ENCODE peak calls at places on chromosomes 16 and 17, in seven cellular contexts. S is AG04449; Y is fibroblast of mammary gland; V is GM23338; F is CD4-positive, alpha-beta T cell; X is endodermal cell; A is uterus. C is an unnamed sample.

GRCh38 chr17:33671493-33671892 is 378.4 kb upstream of the ASIC2 start:
- DNase-seq in Y (no peak), F (no peak), A (no peak), V (no peak), S (no peak), X (peak), C (no peak)

GRCh38 chr16:21263640-21264211 is 14.4 kb downstream of the CRYM start:
- DNase-seq in F (no peak), Y (peak), V (no peak), A (no peak), X (peak), S (no peak), C (peak)

GRCh38 chr16:9258423-9259051 is 167.1 kb downstream of the HAPSTR1 start:
- DNase-seq in A (no peak), F (no peak), Y (peak), V (peak), X (peak), S (no peak), C (no peak)

GRCh38 chr17:14670861-14671260 is 370.0 kb downstream of the HS3ST3B1 start:
- DNase-seq in A (no peak), X (no peak), V (no peak), F (no peak), Y (no peak), S (no peak), C (no peak)

GRCh38 chr17:54932711-54933110 is 32.1 kb downstream of the TOM1L1 start:
- DNase-seq in X (no peak), A (no peak), S (no peak), F (no peak), Y (no peak), V (no peak), C (peak)

GRCh38 chr16:22670551-22670970 is 143.4 kb upstream of the HS3ST2 start:
- DNase-seq in X (peak), V (peak), S (no peak), A (no peak), F (no peak), Y (no peak), C (no peak)

GRCh38 chr17:1108810-1109605 is 70.8 kb downstream of the ABR start:
- DNase-seq in A (peak), S (no peak), Y (peak), V (peak), F (peak), X (peak), C (no peak)

GRCh38 chr16:50706250-50706649 is 12.8 kb downstream of the NOD2 start:
- DNase-seq in X (no peak), A (no peak), Y (no peak), S (no peak), F (no peak), V (no peak), C (no peak)

GRCh38 chr16:47359478-47359877 is 101.4 kb downstream of the ITFG1 start:
- DNase-seq in A (no peak), Y (no peak), V (no peak), S (no peak), F (no peak), X (no peak), C (no peak)

GRCh38 chr17:66123163-66123562 is 68.8 kb downstream of the CEP112 start:
- DNase-seq in S (no peak), A (no peak), V (peak), F (no peak), X (peak), Y (peak), C (no peak)

GRCh38 chr17:75010683-75011406 is 1.6 kb upstream of the MRPL58 start:
- DNase-seq in V (peak), X (peak), A (peak), Y (peak), S (no peak), F (no peak), C (no peak)

GRCh38 chr16:17196526-17196925 is 274.2 kb downstream of the XYLT1 start:
- DNase-seq in X (no peak), F (no peak), V (no peak), A (no peak), S (no peak), Y (no peak), C (no peak)

GRCh38 chr16:50879873-50880695 is 138.2 kb downstream of the CYLD start:
- DNase-seq in V (peak), X (peak), A (no peak), F (no peak), Y (no peak), S (no peak), C (no peak)

GRCh38 chr16:56931253-56931768 is 631 bp upstream of the HERPUD1 start:
- DNase-seq in Y (peak), S (no peak), V (peak), A (no peak), F (no peak), X (no peak), C (no peak)

GRCh38 chr17:8006836-8007680 is 4.6 kb downstream of the GUCY2D start:
- DNase-seq in F (no peak), Y (no peak), S (no peak), A (no peak), V (peak), X (no peak), C (no peak)

GRCh38 chr17:63519972-63520882 is 2.9 kb upstream of the KCNH6 start:
- DNase-seq in A (no peak), S (no peak), X (no peak), V (peak), F (no peak), Y (no peak), C (no peak)

GRCh38 chr16:66517586-66518263 is 32.2 kb downstream of the TK2 start:
- DNase-seq in A (no peak), S (no peak), Y (no peak), X (peak), F (no peak), V (no peak), C (no peak)

GRCh38 chr16:83675136-83675535 is 132.6 kb upstream of the HSBP1 start:
- DNase-seq in V (peak), X (peak), F (no peak), Y (no peak), A (no peak), S (no peak), C (no peak)

GRCh38 chr17:49874911-49875310 is 27.0 kb upstream of the TAC4 start:
- DNase-seq in S (no peak), X (no peak), F (no peak), V (no peak), A (no peak), Y (no peak), C (no peak)

GRCh38 chr17:38619937-38620550 is 14.3 kb upstream of the SRCIN1 start:
- DNase-seq in S (no peak), V (peak), F (no peak), Y (no peak), X (peak), A (no peak), C (no peak)

GRCh38 chr17:45976755-45977505 is 22.1 kb upstream of the STH start:
- DNase-seq in Y (no peak), V (no peak), F (no peak), X (peak), A (no peak), S (no peak), C (no peak)

GRCh38 chr16:88628512-88628974 is 9.8 kb upstream of the IL17C start:
- DNase-seq in A (no peak), X (peak), F (no peak), V (peak), Y (no peak), S (no peak), C (no peak)

GRCh38 chr17:67095803-67096202 is 51.4 kb downstream of the CACNG1 start:
- DNase-seq in A (no peak), V (no peak), Y (peak), X (no peak), S (no peak), F (no peak), C (no peak)

GRCh38 chr17:35189291-35189690 is 4.9 kb downstream of the SLC35G3 start:
- DNase-seq in X (no peak), V (no peak), A (no peak), S (no peak), F (no peak), Y (peak), C (no peak)

GRCh38 chr17:11671151-11671550 is 72.9 kb downstream of the DNAH9 start:
- DNase-seq in V (no peak), A (no peak), Y (no peak), F (no peak), S (no peak), X (no peak), C (no peak)

GRCh38 chr16:84410361-84411138 is 42.2 kb downstream of the ATP2C2 start:
- DNase-seq in A (no peak), X (no peak), F (no peak), Y (no peak), S (no peak), V (no peak), C (no peak)

GRCh38 chr17:31391496-31391949 is at the start of gene RAB11FIP4:
- DNase-seq in S (no peak), X (peak), Y (no peak), A (no peak), V (peak), F (no peak), C (no peak)

GRCh38 chr16:54129810-54130209 is 156.8 kb downstream of the IRX3 start:
- DNase-seq in A (no peak), X (no peak), S (no peak), V (no peak), F (no peak), Y (no peak), C (no peak)

GRCh38 chr17:18124346-18125126 is 16.0 kb downstream of the MYO15A start:
- DNase-seq in A (no peak), V (no peak), F (no peak), S (no peak), Y (no peak), X (no peak), C (no peak)

GRCh38 chr16:27398894-27399853 is 2.8 kb upstream of the IL21R start:
- DNase-seq in S (no peak), V (no peak), X (no peak), F (no peak), Y (no peak), A (no peak), C (no peak)

GRCh38 chr16:80614908-80615696 is 74.3 kb downstream of the DYNLRB2 start:
- DNase-seq in F (no peak), X (peak), A (no peak), S (peak), V (peak), Y (peak), C (peak)
- TF ChIP-seq CTCF in F (no peak), X (no peak), A (no peak), S (peak), V (no peak), Y (no peak), C (peak)

DNA sequence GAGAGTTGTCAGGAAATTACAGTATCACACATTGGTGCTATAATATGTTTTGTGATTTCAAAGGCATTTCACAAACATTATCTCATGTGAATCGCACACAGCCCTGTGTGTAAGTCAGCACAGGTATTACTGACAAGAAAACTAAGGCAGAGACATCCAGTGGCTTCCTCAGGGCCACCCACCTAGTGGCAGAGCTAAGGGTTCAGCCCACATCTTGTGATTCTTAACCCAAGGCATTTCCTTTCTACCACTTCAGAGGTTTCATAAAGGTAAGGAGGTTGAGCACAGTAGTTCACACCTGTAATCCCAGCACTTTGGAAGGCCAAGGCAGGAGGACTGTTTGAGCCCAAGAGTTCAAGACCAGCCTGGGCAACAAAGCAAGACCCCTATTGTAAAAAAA is 58.2 kb downstream of the STX8 start:
- DNase-seq in X (no peak), V (peak), Y (no peak), S (no peak), A (no peak), F (no peak), C (no peak)
- TF ChIP-seq CTCF in X (peak), V (peak), Y (no peak), S (no peak), A (no peak), F (no peak), C (no peak)

GRCh38 chr17:57315061-57315851 is 58.9 kb downstream of the MSI2 start:
- DNase-seq in S (no peak), Y (no peak), F (no peak), V (no peak), A (no peak), X (peak), C (no peak)
- TF ChIP-seq CTCF in S (no peak), Y (no peak), F (no peak), V (no peak), A (no peak), X (no peak), C (no peak)

DNA sequence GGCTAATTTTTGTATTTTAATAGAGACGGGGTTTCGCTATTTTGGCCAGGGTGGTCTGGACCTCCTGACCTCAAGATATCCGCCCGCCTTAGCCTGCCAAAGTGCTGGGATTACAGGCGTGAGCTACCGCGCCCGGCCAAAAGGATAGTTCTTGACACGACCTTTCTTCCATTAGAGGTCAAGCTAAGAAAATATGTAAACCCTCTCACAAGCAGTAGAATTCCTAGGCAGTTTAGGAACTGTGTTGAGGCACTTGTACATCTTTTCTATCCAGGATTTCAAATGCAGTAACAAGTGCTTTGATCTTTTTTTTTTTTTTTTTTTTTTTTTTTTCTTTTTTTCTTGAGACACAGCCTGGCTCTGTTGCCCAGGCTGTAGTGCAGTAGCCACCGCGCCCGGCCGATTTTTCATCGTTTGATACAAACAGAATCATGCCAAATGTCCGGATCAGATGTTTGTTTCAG is 1.4 kb upstream of the ARL6IP1 start:
- DNase-seq in A (no peak), F (no peak), Y (no peak), V (no peak), S (no peak), X (no peak), C (no peak)
- TF ChIP-seq CTCF in A (no peak), F (no peak), Y (no peak), V (no peak), S (no peak), X (no peak), C (no peak)

GRCh38 chr17:44775838-44776621 is 17.2 kb downstream of the ADAM11 start:
- DNase-seq in A (peak), X (no peak), F (peak), S (no peak), V (no peak), Y (no peak), C (peak)

GRCh38 chr17:44774271-44775135 is 15.7 kb downstream of the ADAM11 start:
- DNase-seq in V (peak), X (peak), S (no peak), A (peak), F (peak), Y (peak), C (no peak)

GRCh38 chr17:44776628-44777393 is 18.0 kb downstream of the ADAM11 start:
- DNase-seq in S (no peak), X (no peak), A (no peak), V (no peak), F (no peak), Y (no peak), C (no peak)

GRCh38 chr17:44773140-44773539 is 14.4 kb downstream of the ADAM11 start:
- DNase-seq in S (no peak), V (no peak), X (no peak), A (no peak), Y (no peak), F (no peak), C (no peak)

DNA sequence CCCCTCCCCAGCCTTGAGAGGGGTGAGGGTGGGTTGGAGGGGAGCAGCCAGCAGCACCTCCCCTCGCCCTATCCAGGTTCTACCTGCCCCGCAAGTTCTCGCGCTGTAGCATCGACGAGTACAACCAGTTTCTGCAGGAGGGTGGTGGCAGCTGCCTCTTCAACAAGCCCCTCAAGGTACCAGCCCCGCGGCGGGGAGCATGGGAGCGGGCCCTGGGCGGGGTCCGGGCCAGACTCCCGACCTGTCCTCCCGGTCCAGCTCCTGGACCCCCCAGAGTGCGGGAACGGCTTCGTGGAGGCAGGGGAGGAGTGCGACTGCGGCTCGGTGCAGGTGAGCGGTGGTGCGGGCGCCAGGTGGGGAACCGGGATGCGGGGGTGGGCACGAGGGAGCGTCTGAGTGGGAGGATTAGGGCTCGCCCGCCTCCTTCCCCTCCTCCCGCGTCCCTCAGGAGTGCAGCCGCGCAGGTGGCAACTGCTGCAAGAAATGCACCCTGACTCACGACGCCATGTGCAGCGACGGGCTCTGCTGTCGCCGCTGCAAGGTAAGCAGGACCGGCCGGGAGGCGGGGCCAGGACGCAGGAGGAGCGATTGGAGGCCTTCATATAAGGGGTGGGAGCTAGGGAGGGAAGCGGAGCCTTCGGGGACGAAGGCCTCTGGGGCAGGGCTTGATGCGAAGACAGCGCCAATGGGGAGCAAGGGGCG is 16.5 kb downstream of the ADAM11 start:
- DNase-seq in S (peak), Y (peak), X (peak), A (no peak), F (no peak), V (peak), C (no peak)
- TF ChIP-seq CTCF in S (no peak), Y (no peak), X (peak), A (no peak), F (peak), V (no peak), C (no peak)

DNA sequence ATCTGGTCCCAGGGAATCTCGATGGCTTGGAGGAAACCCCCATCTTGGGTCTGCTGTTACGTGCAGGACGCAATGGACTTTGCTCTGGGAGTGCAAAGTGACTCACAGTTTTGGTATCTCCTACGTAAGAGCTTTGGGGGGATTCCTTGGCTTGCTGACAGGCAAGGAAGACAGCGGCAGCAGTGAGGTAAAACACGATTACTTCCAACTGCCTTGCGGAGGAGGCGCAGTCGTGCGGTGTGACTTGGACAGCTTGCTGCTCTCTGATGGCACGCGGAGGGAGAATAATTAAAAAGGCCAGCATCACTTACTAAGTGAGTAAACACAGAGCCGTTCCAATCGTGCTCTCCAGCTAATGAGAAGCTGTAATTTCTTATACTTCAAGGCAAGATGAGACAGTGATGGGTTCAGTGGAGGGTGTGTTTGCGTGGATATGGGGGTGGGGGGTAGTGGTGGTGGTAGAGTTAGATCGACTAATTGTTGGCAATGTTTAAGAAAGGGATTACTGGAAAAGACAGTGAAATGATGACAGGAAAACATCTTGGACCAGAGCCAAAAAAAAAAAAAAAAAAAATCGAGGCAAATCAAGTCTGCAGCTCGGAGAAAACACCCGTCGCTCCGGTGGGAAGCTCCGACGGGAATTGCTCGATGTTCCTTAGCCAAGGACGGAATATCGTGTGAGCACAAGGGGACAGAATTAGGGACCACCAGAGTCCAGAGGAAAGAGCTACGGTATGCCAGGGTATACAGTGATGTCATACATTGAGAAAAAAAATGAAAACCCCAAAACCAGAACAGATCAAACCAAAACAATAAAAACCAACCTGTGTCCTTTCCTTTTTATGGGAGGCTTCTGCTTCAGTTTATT is 184.9 kb upstream of the ZFHX3 start:
- DNase-seq in A (peak), X (peak), S (peak), Y (peak), F (no peak), V (no peak), C (peak)
- TF ChIP-seq CTCF in A (no peak), X (no peak), S (no peak), Y (no peak), F (no peak), V (no peak), C (no peak)

GRCh38 chr17:6914711-6915110 is 81.1 kb upstream of the ALOX12 start:
- DNase-seq in F (no peak), X (no peak), S (no peak), A (no peak), V (no peak), Y (peak), C (no peak)
- TF ChIP-seq CTCF in F (no peak), X (no peak), S (no peak), A (no peak), V (no peak), Y (no peak), C (no peak)